ENCODE peak calls at places on chromosomes 13 and 19, in eight cellular contexts. Y is NCI-H2107; J is KG1; D is head of caudate nucleus; K is H1; R is iris pigment epithelial cell; X is stimulated activated CD8-positive, alpha-beta memory T cell treated with anti-CD3 and anti-CD28 coated beads, Interleukin-4, amount 100 ng/mL, for 24 hours; O is activated T-helper 1 cell treated with anti-CD3 and anti-CD28 coated beads, Interleukin-2, amount 50 U/mL, for 16 hours. E is an unnamed sample.

GRCh38 chr19:32519023-32519422 is 62.0 kb upstream of the PDCD5 start:
- DNase-seq in R (no peak), K (no peak), Y (no peak), O (no peak), D (no peak), X (no peak), J (peak), E (no peak)

GRCh38 chr19:48511321-48511731 is 309 bp downstream of the LMTK3 start:
- DNase-seq in K (no peak), Y (no peak), X (no peak), D (no peak), O (no peak), J (no peak), R (no peak), E (no peak)

GRCh38 chr19:4868286-4868834 is 893 bp upstream of the PLIN3 start:
- DNase-seq in O (no peak), Y (no peak), K (no peak), R (no peak), X (no peak), J (no peak), D (no peak), E (no peak)

GRCh38 chr19:737591-738093 is 13.3 kb upstream of the MISP start:
- DNase-seq in Y (no peak), X (peak), O (peak), K (peak), R (peak), D (peak), J (peak), E (peak)

GRCh38 chr19:13839938-13840750 is 36.8 kb upstream of the NANOS3 start:
- DNase-seq in J (peak), R (no peak), O (no peak), K (no peak), D (no peak), X (no peak), Y (no peak), E (peak)

GRCh38 chr13:35838356-35838755 is 292.8 kb downstream of the DCLK1 start:
- DNase-seq in J (no peak), X (no peak), D (no peak), K (no peak), O (no peak), Y (no peak), R (peak), E (peak)

GRCh38 chr19:23093832-23094231 is 23.0 kb upstream of the ZNF730 start:
- DNase-seq in Y (no peak), R (no peak), X (no peak), J (no peak), D (no peak), O (no peak), K (peak), E (no peak)

GRCh38 chr19:4988770-4989251 is 19.9 kb downstream of the KDM4B start:
- DNase-seq in X (no peak), R (peak), J (no peak), O (no peak), Y (no peak), D (peak), K (no peak), E (peak)

GRCh38 chr19:19591133-19591825 is 27.2 kb downstream of the PBX4 start:
- DNase-seq in K (peak), J (no peak), X (peak), Y (no peak), R (peak), D (no peak), O (peak), E (peak)

GRCh38 chr19:45767410-45767880 is 1.6 kb downstream of the SIX5 start:
- DNase-seq in X (no peak), D (peak), J (no peak), K (no peak), O (no peak), Y (peak), R (peak), E (peak)

GRCh38 chr13:102606537-102607309 is 9.9 kb downstream of the TPP2 start:
- DNase-seq in D (no peak), K (no peak), R (no peak), Y (no peak), J (no peak), O (no peak), X (no peak), E (no peak)

GRCh38 chr19:39696418-39696817 is 7.9 kb upstream of the LGALS14 start:
- DNase-seq in J (no peak), O (no peak), R (no peak), D (no peak), X (no peak), Y (no peak), K (no peak), E (no peak)

GRCh38 chr13:42814868-42815267 is 33.5 kb downstream of the FAM216B start:
- DNase-seq in O (no peak), X (no peak), D (no peak), K (no peak), R (peak), J (no peak), Y (no peak), E (no peak)

GRCh38 chr13:49776871-49777270 is 15.6 kb downstream of the KPNA3 start:
- DNase-seq in J (no peak), K (no peak), X (no peak), O (no peak), D (no peak), Y (no peak), R (peak), E (no peak)

GRCh38 chr13:73717632-73718031 is 416.6 kb downstream of the KLF12 start:
- DNase-seq in D (no peak), K (no peak), X (no peak), R (peak), J (no peak), Y (no peak), O (no peak), E (no peak)

GRCh38 chr19:39232708-39233107 is 12.1 kb downstream of the IFNL3 start:
- DNase-seq in R (no peak), X (no peak), K (no peak), Y (no peak), J (no peak), O (no peak), D (no peak), E (no peak)

GRCh38 chr19:46610413-46610775 is 9.3 kb downstream of the CALM3 start:
- DNase-seq in R (no peak), J (no peak), Y (no peak), O (no peak), K (no peak), D (no peak), X (no peak), E (no peak)

GRCh38 chr19:32416749-32417469 is 11.3 kb downstream of the DPY19L3 start:
- DNase-seq in O (no peak), R (peak), J (no peak), X (no peak), D (peak), K (no peak), Y (no peak), E (no peak)

GRCh38 chr13:53159439-53159838 is 130.8 kb downstream of the OLFM4 start:
- DNase-seq in D (no peak), O (no peak), Y (no peak), J (no peak), K (no peak), R (no peak), X (no peak), E (no peak)

GRCh38 chr19:1250374-1251232 is 2.2 kb downstream of the MIDN start:
- DNase-seq in R (peak), X (no peak), Y (no peak), K (no peak), D (peak), J (no peak), O (no peak), E (no peak)

GRCh38 chr19:54477650-54478049 is 4.6 kb upstream of the CDC42EP5 start:
- DNase-seq in R (no peak), X (no peak), K (no peak), Y (no peak), J (no peak), O (no peak), D (no peak), E (no peak)

GRCh38 chr19:17054746-17055145 is 20.5 kb downstream of the HAUS8 start:
- DNase-seq in Y (no peak), X (no peak), J (no peak), K (no peak), R (no peak), D (no peak), O (no peak), E (no peak)

GRCh38 chr19:7099597-7099921 is 30.1 kb downstream of the ZNF557 start:
- DNase-seq in R (no peak), X (no peak), J (no peak), Y (no peak), K (peak), O (peak), D (no peak), E (no peak)

GRCh38 chr13:86383561-86383960 is 584.3 kb upstream of the SLITRK6 start:
- DNase-seq in K (no peak), O (no peak), X (no peak), D (no peak), Y (no peak), R (no peak), J (no peak), E (no peak)

GRCh38 chr13:44402902-44403719 is 29.5 kb downstream of the SERP2 start:
- DNase-seq in X (no peak), O (no peak), J (no peak), K (no peak), R (no peak), D (no peak), Y (no peak), E (no peak)

GRCh38 chr19:7595466-7596133 is at the start of gene CAMSAP3:
- DNase-seq in X (peak), K (peak), R (peak), O (no peak), Y (peak), J (no peak), D (peak), E (no peak)

E was measured in H54.